ENCODE peak calls at places on chromosome 20, in ten cellular contexts. F is IMR-90, L is cardiac fibroblast, N is brain microvascular endothelial cell, U is body of pancreas, D is lower leg skin, C is AG09309, I is RWPE2, Q is HFF-Myc, R is AG04450. Z is an unnamed sample.

GRCh38 chr20:31440012-31440659 is at the start of gene DEFB123:
- DNase-seq in R (no peak), D (no peak), F (no peak), C (no peak), U (no peak), L (no peak), N (no peak), I (no peak), Q (no peak), Z (no peak)

GRCh38 chr20:10297223-10297622 is 78.6 kb downstream of the SNAP25 start:
- DNase-seq in I (no peak), Q (no peak), L (no peak), C (no peak), N (no peak), D (no peak), U (no peak), R (no peak), F (no peak), Z (no peak)

GRCh38 chr20:914727-915498 is 1.2 kb downstream of the ANGPT4 start:
- DNase-seq in L (no peak), F (no peak), C (no peak), D (peak; percentile 61), R (no peak), N (no peak), I (no peak), Q (no peak), U (no peak), Z (no peak)

GRCh38 chr20:1536893-1537730 is 20.4 kb downstream of the SIRPD start:
- DNase-seq in R (no peak), C (no peak), D (no peak), I (no peak), N (no peak), Q (no peak), U (no peak), L (no peak), F (no peak), Z (no peak)

GRCh38 chr20:25553819-25554296 is 31.5 kb downstream of the NINL start:
- DNase-seq in D (no peak), N (peak; percentile 43), Q (peak; percentile 63), F (peak; percentile 67), L (peak; percentile 61), C (no peak), R (no peak), I (no peak), U (no peak), Z (peak; percentile 58)

GRCh38 chr20:2751347-2751867 is 49.0 kb downstream of the CPXM1 start:
- DNase-seq in F (no peak), N (no peak), U (no peak), C (no peak), I (no peak), D (peak; percentile 82), Q (no peak), R (no peak), L (no peak), Z (no peak)

GRCh38 chr20:23125625-23126191 is 39.6 kb upstream of the CD93 start:
- DNase-seq in I (peak; percentile 33), N (peak; percentile 67), D (no peak), C (peak; percentile 62), U (no peak), F (peak; percentile 60), L (peak; percentile 95), Q (no peak), R (peak; percentile 29), Z (peak; percentile 31)

GRCh38 chr20:35952480-35953410 is 1.6 kb downstream of the SCAND1 start:
- DNase-seq in L (peak; percentile 31), F (peak; percentile 66), R (peak; percentile 23), I (no peak), Q (no peak), D (peak; percentile 58), U (no peak), N (peak; percentile 20), C (no peak), Z (peak; percentile 22)

GRCh38 chr20:1286267-1287036 is 20.4 kb downstream of the SNPH start:
- DNase-seq in I (no peak), U (no peak), C (no peak), R (no peak), D (peak; percentile 68), N (no peak), Q (no peak), F (no peak), L (no peak), Z (no peak)

GRCh38 chr20:43736588-43737091 is 9.8 kb upstream of the GTSF1L start:
- DNase-seq in D (no peak), R (no peak), I (no peak), U (no peak), C (no peak), F (peak; percentile 10), Q (no peak), N (no peak), L (no peak), Z (no peak)

GRCh38 chr20:10653593-10654288 is 20.1 kb downstream of the JAG1 start:
- DNase-seq in C (peak; percentile 62), U (no peak), N (peak; percentile 91), L (peak; percentile 76), F (peak; percentile 94), D (no peak), Q (no peak), I (no peak), R (peak; percentile 61), Z (peak; percentile 81)

GRCh38 chr20:6053776-6054688 is at the start of gene LRRN4:
- DNase-seq in R (no peak), L (peak; percentile 37), N (no peak), U (peak; percentile 34), C (no peak), Q (peak; percentile 37), I (peak; percentile 86), F (peak; percentile 26), D (peak; percentile 79), Z (no peak)

GRCh38 chr20:3777381-3777725 is 3.9 kb downstream of the SPEF1 start:
- DNase-seq in F (no peak), C (no peak), Q (no peak), U (no peak), N (no peak), I (no peak), L (no peak), R (no peak), D (no peak), Z (no peak)

GRCh38 chr20:25224941-25225340 is 22.9 kb upstream of the PYGB start:
- DNase-seq in I (no peak), L (no peak), D (peak; percentile 83), F (no peak), R (no peak), C (no peak), U (no peak), Q (no peak), N (no peak), Z (no peak)

GRCh38 chr20:37390891-37391525 is 45.1 kb downstream of the SRC start:
- DNase-seq in C (no peak), R (no peak), I (peak; percentile 80), N (no peak), F (no peak), U (no peak), L (no peak), Q (no peak), D (no peak), Z (no peak)

GRCh38 chr20:35831983-35832382 is 60.2 kb downstream of the PHF20 start:
- DNase-seq in N (no peak), I (no peak), F (no peak), C (no peak), R (no peak), U (no peak), Q (no peak), L (no peak), D (no peak), Z (no peak)

DNA sequence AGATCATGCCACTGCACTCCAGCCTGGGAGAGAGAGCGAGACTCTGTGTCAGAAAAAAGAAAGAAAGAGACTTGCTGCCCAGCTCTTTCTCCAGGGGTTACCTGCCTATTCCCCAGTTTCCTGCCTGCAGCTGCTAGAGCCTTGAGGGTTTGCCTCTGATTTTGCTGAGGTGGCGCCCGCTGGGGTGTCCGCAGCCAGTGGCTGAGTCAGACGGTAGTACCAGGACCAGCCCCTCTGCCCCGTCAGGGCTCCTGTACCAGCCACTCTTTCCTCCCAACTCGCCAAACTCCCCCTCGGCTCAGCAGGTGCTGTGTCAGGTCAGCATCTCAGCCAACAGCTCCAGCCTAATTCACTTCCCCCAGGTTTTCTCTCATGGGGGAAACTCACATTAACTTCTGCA is 7.4 kb upstream of the LSM14B start:
- DNase-seq in D (no peak), I (no peak), L (no peak), R (no peak), F (no peak), C (no peak), Q (no peak), N (no peak), U (no peak), Z (no peak)
- H3K4me3 ChIP-seq in D (no peak overlapping the region), I (no peak overlapping the region), L (no peak overlapping the region), R (no peak overlapping the region), F (no peak overlapping the region), C (no peak overlapping the region), Q (no peak overlapping the region), N (no peak overlapping the region), U (no peak overlapping the region), Z (no peak overlapping the region)

GRCh38 chr20:41848180-41848579 is 230.0 kb upstream of the CHD6 start:
- DNase-seq in D (no peak), N (no peak), I (no peak), C (no peak), R (no peak), Q (no peak), F (no peak), U (no peak), L (no peak), Z (no peak)
- TF ChIP-seq CTCF in D (no peak), N (no peak), I (peak; percentile 27), C (no peak), R (no peak), Q (no peak), F (no peak), U (no peak), L (no peak), Z (no peak)

DNA sequence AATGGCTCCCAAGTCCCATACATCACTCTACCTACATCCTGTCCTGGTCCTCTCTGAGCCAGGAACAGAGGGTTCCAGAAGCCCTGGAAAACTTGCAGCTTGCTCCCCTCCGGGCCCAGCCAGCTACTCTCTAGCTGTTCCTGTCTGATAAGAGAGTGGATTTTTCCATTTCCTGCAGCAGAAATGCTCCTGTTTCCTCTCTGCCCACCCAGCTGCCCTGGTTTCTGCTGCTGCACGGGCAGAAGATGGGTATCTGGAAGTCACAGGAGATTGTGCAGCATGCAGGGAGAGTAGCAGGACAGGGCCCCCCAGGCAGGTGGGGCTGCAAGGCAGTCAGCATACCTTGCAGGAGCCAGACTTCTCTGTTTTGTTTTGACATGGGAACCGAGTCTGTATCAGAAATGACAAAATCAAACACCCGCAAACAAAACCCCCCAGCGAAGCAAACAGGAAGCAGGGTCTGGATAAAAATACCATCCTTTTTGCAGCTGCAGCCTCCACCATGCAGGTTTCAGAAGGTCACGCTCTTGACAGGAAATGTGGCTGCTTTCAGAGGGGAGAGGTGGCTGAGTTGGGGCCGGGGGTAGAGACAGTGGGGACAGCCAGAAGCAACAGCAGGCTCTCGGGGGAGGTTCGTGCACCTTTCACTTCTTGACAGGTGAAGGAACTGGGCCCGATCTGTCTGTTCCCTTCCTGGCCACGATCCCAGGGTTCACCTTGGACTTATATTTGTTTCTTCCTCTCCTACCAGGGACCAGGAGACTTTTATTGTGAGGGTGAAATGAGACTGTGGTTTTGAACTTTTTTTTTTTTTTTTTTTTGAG is 50.8 kb upstream of the FAM83D start:
- DNase-seq in Q (no peak), D (no peak), F (no peak), I (peak; percentile 66), R (no peak), U (no peak), C (no peak), L (no peak), N (no peak), Z (no peak)
- H3K4me3 ChIP-seq in Q (no peak overlapping the region), D (no peak overlapping the region), F (no peak overlapping the region), I (no peak overlapping the region), R (no peak overlapping the region), U (no peak overlapping the region), C (no peak overlapping the region), L (no peak overlapping the region), N (no peak overlapping the region), Z (no peak overlapping the region)

GRCh38 chr20:60976913-60977312 is 275.1 kb upstream of the CDH4 start:
- DNase-seq in C (no peak), I (peak; percentile 54), N (no peak), F (no peak), U (no peak), Q (no peak), R (no peak), D (no peak), L (no peak), Z (no peak)
- TF ChIP-seq CTCF in C (no peak), I (peak; percentile 30), N (no peak), F (no peak), U (no peak), Q (no peak), R (no peak), D (no peak), L (no peak), Z (no peak)